ENCODE peak calls at places on chromosomes 6 and 20, in eight cellular contexts. X is GM04504; R is activated CD4-positive, CD25-positive, alpha-beta regulatory T cell; N is stimulated activated CD4-positive, alpha-beta T cell treated with anti-CD3 and anti-CD28 coated beads, Interleukin-15, amount 100 ng/mL, for 1 hour; T is activated CD4-positive, alpha-beta T cell treated with anti-CD3 and anti-CD28 coated beads, Interleukin-2, amount 50 U/mL, for 4 hours; E is SHP77 treated with DMSO at 0.1 percent for 48 hours; I is lower leg skin; H is stimulated activated CD8-positive, alpha-beta memory T cell treated with anti-CD3 and anti-CD28 coated beads, Interleukin-4, amount 100 ng/mL, for 4 hours. Z is an unnamed sample.

GRCh38 chr20:62025832-62026563 is 39.7 kb downstream of the TAF4 start:
- DNase-seq in T (peak), I (no peak), E (no peak), N (no peak), H (no peak), X (peak), R (no peak), Z (no peak)

GRCh38 chr6:23349521-23350147 is 776.4 kb upstream of the NRSN1 start:
- DNase-seq in T (no peak), N (no peak), X (peak), I (no peak), E (peak), R (no peak), H (no peak), Z (no peak)

GRCh38 chr6:19906161-19906560 is 69.0 kb downstream of the ID4 start:
- DNase-seq in N (no peak), E (no peak), T (no peak), H (no peak), I (no peak), R (no peak), X (peak), Z (no peak)

GRCh38 chr6:170147832-170148708 is 142.8 kb downstream of the DLL1 start:
- DNase-seq in R (peak), E (no peak), X (no peak), N (peak), H (peak), I (no peak), T (peak), Z (no peak)

GRCh38 chr6:11632795-11633511 is 95.4 kb downstream of the TMEM170B start:
- DNase-seq in R (no peak), X (peak), H (no peak), N (no peak), I (no peak), T (no peak), E (no peak), Z (no peak)

GRCh38 chr6:134813146-134813545 is 136.8 kb downstream of the ALDH8A1 start:
- DNase-seq in E (no peak), H (no peak), T (no peak), I (no peak), X (no peak), R (no peak), N (no peak), Z (no peak)

GRCh38 chr6:165178056-165178455 is 131.3 kb downstream of the C6orf118 start:
- DNase-seq in E (no peak), N (no peak), R (no peak), H (no peak), I (no peak), T (no peak), X (no peak), Z (no peak)

GRCh38 chr20:24779166-24779565 is 169.9 kb upstream of the CST7 start:
- DNase-seq in R (no peak), E (no peak), N (no peak), H (no peak), I (no peak), X (no peak), T (no peak), Z (no peak)

GRCh38 chr6:3687847-3688246 is 63.7 kb downstream of the PXDC1 start:
- DNase-seq in I (no peak), R (no peak), H (no peak), T (no peak), X (no peak), E (no peak), N (no peak), Z (no peak)

GRCh38 chr20:47535088-47535487 is 33.4 kb downstream of the NCOA3 start:
- DNase-seq in H (no peak), E (no peak), X (no peak), I (no peak), T (no peak), R (no peak), N (no peak), Z (peak)

GRCh38 chr6:26064619-26065257 is 22.5 kb upstream of the HFE start:
- DNase-seq in T (no peak), N (no peak), E (no peak), R (peak), X (no peak), I (no peak), H (no peak), Z (no peak)

GRCh38 chr6:6395581-6396197 is 75.2 kb upstream of the F13A1 start:
- DNase-seq in X (no peak), I (no peak), E (no peak), N (no peak), H (no peak), R (no peak), T (no peak), Z (no peak)

GRCh38 chr6:124917769-124918168 is 44.5 kb upstream of the RNF217 start:
- DNase-seq in H (no peak), I (no peak), E (no peak), X (no peak), T (no peak), R (no peak), N (no peak), Z (no peak)

Z was measured in glutamatergic neuron.